ENCODE peak calls at places on chromosomes 2 and 18, in six cellular contexts. O, B, G, W, M and Y are unnamed samples.

GRCh38 chr2:190359896-190360376 is 16.5 kb downstream of the INPP1 start:
- DNase-seq in O (no peak), B (peak), G (peak), W (peak), M (no peak), Y (peak)

GRCh38 chr2:234670052-234670451 is 173.2 kb upstream of the ARL4C start:
- DNase-seq in O (no peak), B (no peak), G (no peak), W (no peak), M (no peak), Y (no peak)

GRCh38 chr2:168422584-168422983 is 33.5 kb upstream of the CERS6 start:
- DNase-seq in O (no peak), B (no peak), G (no peak), W (no peak), M (no peak), Y (no peak)

GRCh38 chr2:240519396-240520142 is 38.2 kb downstream of the ANKMY1 start:
- DNase-seq in O (no peak), B (no peak), G (no peak), W (no peak), M (no peak), Y (peak)

GRCh38 chr2:171855401-171855800 is 38.6 kb downstream of the SLC25A12 start:
- DNase-seq in O (no peak), B (no peak), G (no peak), W (no peak), M (no peak), Y (no peak)

GRCh38 chr2:200350796-200351195 is 44.3 kb downstream of the SPATS2L start:
- DNase-seq in O (no peak), B (no peak), G (no peak), W (no peak), M (no peak), Y (no peak)

GRCh38 chr2:178865121-178865520 is 57.9 kb upstream of the TTN start:
- DNase-seq in O (no peak), B (no peak), G (no peak), W (no peak), M (no peak), Y (no peak)

GRCh38 chr2:100186126-100186525 is 43.7 kb upstream of the AFF3 start:
- DNase-seq in O (no peak), B (no peak), G (no peak), W (no peak), M (no peak), Y (no peak)

GRCh38 chr2:122414911-122415310 is 659.5 kb downstream of the TSN start:
- DNase-seq in O (no peak), B (no peak), G (no peak), W (no peak), M (no peak), Y (no peak)

GRCh38 chr2:32008811-32009478 is 1.9 kb downstream of the MEMO1 start:
- DNase-seq in O (peak), B (no peak), G (no peak), W (no peak), M (no peak), Y (peak)

GRCh38 chr2:196257086-196257485 is 85.7 kb upstream of the STK17B start:
- DNase-seq in O (no peak), B (no peak), G (no peak), W (no peak), M (no peak), Y (no peak)

GRCh38 chr2:218993345-218994315 is at the start of gene CRYBA2:
- DNase-seq in O (no peak), B (no peak), G (no peak), W (no peak), M (no peak), Y (peak)

GRCh38 chr18:28115149-28115550 is 61.8 kb downstream of the CDH2 start:
- DNase-seq in O (no peak), B (no peak), G (no peak), W (no peak), M (no peak), Y (no peak)

GRCh38 chr2:54483426-54483825 is 27.3 kb downstream of the SPTBN1 start:
- DNase-seq in O (no peak), B (no peak), G (no peak), W (no peak), M (no peak), Y (no peak)

GRCh38 chr2:88159955-88160415 is 10.2 kb upstream of the THNSL2 start:
- DNase-seq in O (peak), B (no peak), G (peak), W (peak), M (peak), Y (peak)

GRCh38 chr2:85756195-85756594 is 2.4 kb downstream of the ATOH8 start:
- DNase-seq in O (no peak), B (no peak), G (no peak), W (no peak), M (no peak), Y (no peak)

GRCh38 chr2:127566139-127566417 is 30.6 kb downstream of the MYO7B start:
- DNase-seq in O (no peak), B (no peak), G (no peak), W (no peak), M (no peak), Y (no peak)

GRCh38 chr2:97693476-97693875 is 19.9 kb upstream of the ZAP70 start:
- DNase-seq in O (no peak), B (no peak), G (no peak), W (no peak), M (no peak), Y (no peak)

GRCh38 chr2:112181571-112182290 is 43.5 kb downstream of the FBLN7 start:
- DNase-seq in O (peak), B (no peak), G (peak), W (no peak), M (no peak), Y (peak)

GRCh38 chr2:8217366-8218125 is 464.3 kb upstream of the ID2 start:
- DNase-seq in O (no peak), B (no peak), G (no peak), W (no peak), M (no peak), Y (no peak)

GRCh38 chr2:168626096-168626495 is 170.0 kb downstream of the CERS6 start:
- DNase-seq in O (no peak), B (no peak), G (no peak), W (no peak), M (no peak), Y (no peak)

GRCh38 chr2:196130039-196130825 is 41.1 kb downstream of the STK17B start:
- DNase-seq in O (no peak), B (no peak), G (no peak), W (no peak), M (no peak), Y (no peak)

GRCh38 chr18:23547806-23548205 is 38.5 kb downstream of the NPC1 start:
- DNase-seq in O (no peak), B (no peak), G (no peak), W (no peak), M (no peak), Y (no peak)

GRCh38 chr2:157182204-157182709 is 75.2 kb upstream of the GALNT5 start:
- DNase-seq in O (no peak), B (no peak), G (no peak), W (no peak), M (no peak), Y (no peak)

GRCh38 chr2:173991857-173992588 is 26.9 kb upstream of the SP3 start:
- DNase-seq in O (no peak), B (no peak), G (no peak), W (no peak), M (no peak), Y (no peak)

GRCh38 chr2:59378104-59378503 is 1137.0 kb upstream of the FANCL start:
- DNase-seq in O (no peak), B (no peak), G (no peak), W (no peak), M (no peak), Y (no peak)

GRCh38 chr2:45614871-45615270 is 3.8 kb upstream of the SRBD1 start:
- DNase-seq in O (no peak), B (no peak), G (no peak), W (no peak), M (no peak), Y (no peak)

GRCh38 chr2:9162841-9163240 is 43.8 kb upstream of the ASAP2 start:
- DNase-seq in O (no peak), B (no peak), G (no peak), W (no peak), M (no peak), Y (no peak)

GRCh38 chr2:239873656-239874635 is 151.2 kb downstream of the NDUFA10 start:
- DNase-seq in O (no peak), B (no peak), G (no peak), W (no peak), M (no peak), Y (no peak)

GRCh38 chr2:241771286-241772062 is 5.1 kb upstream of the GAL3ST2 start:
- DNase-seq in O (no peak), B (no peak), G (no peak), W (no peak), M (no peak), Y (no peak)

GRCh38 chr2:49224426-49225010 is 70.2 kb upstream of the FSHR start:
- DNase-seq in O (no peak), B (no peak), G (no peak), W (no peak), M (no peak), Y (no peak)

GRCh38 chr2:62287895-62288589 is 92.1 kb downstream of the B3GNT2 start:
- DNase-seq in O (no peak), B (no peak), G (peak), W (no peak), M (no peak), Y (no peak)

GRCh38 chr2:6496376-6496775 is 369.3 kb downstream of the CMPK2 start:
- DNase-seq in O (no peak), B (no peak), G (no peak), W (no peak), M (no peak), Y (no peak)

GRCh38 chr2:109129921-109130725 is 1.1 kb downstream of the SH3RF3 start:
- DNase-seq in O (no peak), B (peak), G (no peak), W (no peak), M (no peak), Y (peak)

GRCh38 chr18:74493689-74494088 is 2.5 kb upstream of the CNDP2 start:
- DNase-seq in O (peak), B (peak), G (no peak), W (peak), M (no peak), Y (peak)

GRCh38 chr2:149192425-149192824 is 138.0 kb upstream of the LYPD6 start:
- DNase-seq in O (no peak), B (no peak), G (no peak), W (no peak), M (no peak), Y (no peak)